ENCODE peak calls at places on chromosomes 3 and 15, in four cellular contexts. J is PC-3, Y is SK-N-SH, A is neural progenitor cell. N is an unnamed sample. For H3F3A, the result is how much of the 10 kb centered on the place peaks cover.

GRCh38 chr15:40114218-40114617 is 5.5 kb upstream of the BMF start:
- DNase-seq in J (no peak), Y (no peak), A (no peak), N (no peak)

GRCh38 chr3:155667988-155668387 is 76.9 kb downstream of the PLCH1 start:
- DNase-seq in J (no peak), Y (no peak), A (no peak), N (no peak)

GRCh38 chr15:58117619-58118018 is 20.6 kb upstream of the AQP9 start:
- DNase-seq in J (no peak), Y (no peak), A (no peak), N (no peak)

GRCh38 chr15:66387176-66388056 is 704 bp downstream of the MAP2K1 start:
- DNase-seq in J (peak), Y (peak), A (peak), N (peak)

GRCh38 chr3:165518346-165518745 is 318.9 kb downstream of the BCHE start:
- DNase-seq in J (no peak), Y (no peak), A (no peak), N (no peak)

GRCh38 chr15:88256261-88257230 is at the start of gene NTRK3:
- DNase-seq in J (no peak), Y (peak), A (peak), N (peak)

GRCh38 chr15:58520936-58521292 is 89.1 kb downstream of the LIPC start:
- DNase-seq in J (no peak), Y (peak), A (peak), N (no peak)

GRCh38 chr15:75238150-75238549 is 20.0 kb upstream of the GOLGA6C start:
- DNase-seq in J (no peak), Y (no peak), A (no peak), N (no peak)

GRCh38 chr3:29775352-29775751 is 494.5 kb downstream of the RBMS3 start:
- DNase-seq in J (no peak), Y (no peak), A (no peak), N (no peak)

GRCh38 chr3:112773864-112774263 is 72.8 kb downstream of the CD200R1L start:
- DNase-seq in J (peak), Y (no peak), A (no peak), N (no peak)

GRCh38 chr15:62933388-62933787 is 109.2 kb upstream of the TPM1 start:
- DNase-seq in J (peak), Y (no peak), A (no peak), N (no peak)
- H3F3A ChIP-seq in J (under half), Y (half or more), A (under half), N (under half)

GRCh38 chr3:185916042-185916833 is 21.6 kb downstream of the TRA2B start:
- DNase-seq in J (no peak), Y (no peak), A (no peak), N (no peak)
- H3K27ac ChIP-seq in J (no peak), Y (no peak), A (peak), N (peak)

GRCh38 chr3:172087827-172088580 is 48.6 kb downstream of the FNDC3B start:
- DNase-seq in J (no peak), Y (no peak), A (no peak), N (no peak)

GRCh38 chr3:172087198-172087597 is 47.8 kb downstream of the FNDC3B start:
- DNase-seq in J (no peak), Y (no peak), A (no peak), N (no peak)

GRCh38 chr3:172089250-172089649 is 49.9 kb downstream of the FNDC3B start:
- DNase-seq in J (no peak), Y (no peak), A (no peak), N (no peak)

GRCh38 chr3:172092658-172093057 is 53.3 kb downstream of the FNDC3B start:
- DNase-seq in J (no peak), Y (no peak), A (no peak), N (no peak)

DNA sequence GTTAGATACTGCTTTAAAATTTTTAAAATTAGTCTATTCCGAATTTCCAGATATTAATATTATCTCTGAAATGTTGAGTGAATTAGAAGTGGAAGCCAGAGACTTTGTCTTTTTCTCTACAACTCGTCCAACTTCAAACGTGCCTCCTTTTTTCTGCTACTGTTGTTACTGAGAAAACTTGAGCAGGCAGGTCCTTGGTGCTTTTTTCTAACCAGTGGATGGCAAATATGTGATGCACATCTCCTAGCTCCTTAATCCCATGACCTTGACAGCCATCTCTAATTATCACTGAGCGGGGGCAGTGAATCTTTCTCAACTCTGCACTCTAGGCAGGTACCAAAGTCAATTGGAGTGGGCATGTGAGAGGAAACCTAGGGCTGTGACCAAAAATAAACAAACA is 50.7 kb downstream of the FNDC3B start:
- DNase-seq in J (no peak), Y (no peak), A (no peak), N (no peak)
- H3F3A ChIP-seq in J (under half), Y (under half), A (under half), N (under half)

GRCh38 chr3:20657566-20657965 is 471.6 kb upstream of the SGO1 start:
- DNase-seq in J (no peak), Y (no peak), A (no peak), N (no peak)
- H3K27ac ChIP-seq in J (no peak), Y (no peak), A (no peak), N (no peak)

GRCh38 chr3:141421186-141421585 is 52.9 kb downstream of the ZBTB38 start:
- DNase-seq in J (no peak), Y (no peak), A (no peak), N (no peak)

GRCh38 chr3:141421639-141422319 is 53.5 kb downstream of the ZBTB38 start:
- DNase-seq in J (peak), Y (no peak), A (no peak), N (no peak)

GRCh38 chr3:141425523-141426233 is 57.4 kb downstream of the ZBTB38 start:
- DNase-seq in J (no peak), Y (no peak), A (no peak), N (no peak)

GRCh38 chr3:141419946-141420345 is 51.6 kb downstream of the ZBTB38 start:
- DNase-seq in J (no peak), Y (no peak), A (no peak), N (no peak)

GRCh38 chr3:141422961-141423582 is 54.8 kb downstream of the ZBTB38 start:
- DNase-seq in J (no peak), Y (no peak), A (no peak), N (no peak)
- H3F3A ChIP-seq in J (under half), Y (under half), A (under half), N (under half)

GRCh38 chr3:11560746-11561145 is 83.0 kb downstream of the VGLL4 start:
- DNase-seq in J (no peak), Y (no peak), A (no peak), N (no peak)
- H3K27ac ChIP-seq in J (no peak), Y (peak), A (no peak), N (no peak)

N was measured in GM23338.